ENCODE peak calls at places on chromosomes 13 and 19, in six cellular contexts. J is effector memory CD4-positive, alpha-beta T cell; A is endothelial cell of umbilical vein; H is lower lobe of right lung; R is endodermal cell; N is right lobe of liver. Y is an unnamed sample.

GRCh38 chr19:48468806-48469055 is 438 bp upstream of the CYTH2 start:
- DNase-seq in A (no peak), H (no peak), J (no peak), N (no peak), R (no peak), Y (no peak)

GRCh38 chr13:64446372-64446771 is 2783.8 kb downstream of the PCDH9 start:
- DNase-seq in R (no peak), H (no peak), J (no peak), N (no peak), A (no peak), Y (no peak)

GRCh38 chr13:43251967-43252366 is 228.6 kb downstream of the DNAJC15 start:
- DNase-seq in H (no peak), A (no peak), R (no peak), N (no peak), J (no peak), Y (no peak)

GRCh38 chr13:44347905-44348304 is 25.7 kb upstream of the SERP2 start:
- DNase-seq in N (no peak), R (no peak), H (no peak), A (no peak), J (no peak), Y (no peak)

GRCh38 chr19:3984584-3984907 is 717 bp downstream of the EEF2 start:
- DNase-seq in R (peak), N (no peak), H (no peak), J (no peak), A (no peak), Y (no peak)

GRCh38 chr19:57190301-57190700 is 999 bp upstream of the ZNF264 start:
- DNase-seq in J (no peak), A (no peak), N (no peak), H (no peak), R (no peak), Y (no peak)

GRCh38 chr19:9700229-9700981 is 25.5 kb upstream of the ZNF562 start:
- DNase-seq in H (no peak), J (no peak), R (no peak), A (no peak), N (no peak), Y (no peak)

GRCh38 chr19:58559275-58560006 is 1.0 kb upstream of the UBE2M start:
- DNase-seq in H (peak), A (peak), J (no peak), N (peak), R (peak), Y (no peak)

GRCh38 chr13:35966024-35966423 is 165.2 kb downstream of the DCLK1 start:
- DNase-seq in J (no peak), R (no peak), N (no peak), H (no peak), A (no peak), Y (no peak)

GRCh38 chr13:37457594-37457993 is 141.0 kb downstream of the POSTN start:
- DNase-seq in J (no peak), H (no peak), R (no peak), A (no peak), N (no peak), Y (no peak)

GRCh38 chr13:105272660-105273631 is 1262.5 kb downstream of the EFNB2 start:
- DNase-seq in J (no peak), H (no peak), R (no peak), N (no peak), A (no peak), Y (no peak)

GRCh38 chr19:42280761-42281174 is 11.7 kb downstream of the CIC start:
- DNase-seq in A (peak), N (no peak), J (no peak), R (no peak), H (no peak), Y (peak)

GRCh38 chr19:3194063-3194702 is 8.5 kb downstream of the NCLN start:
- DNase-seq in A (no peak), H (no peak), N (no peak), J (no peak), R (no peak), Y (no peak)

GRCh38 chr13:49791753-49792549 is 531 bp downstream of the KPNA3 start:
- DNase-seq in A (no peak), N (peak), J (peak), R (peak), H (peak), Y (peak)

GRCh38 chr19:42942187-42942789 is 5.3 kb upstream of the PSG7 start:
- DNase-seq in N (no peak), R (no peak), A (no peak), H (no peak), J (no peak), Y (no peak)

GRCh38 chr19:33388817-33389573 is 15.5 kb downstream of the CEBPG start:
- DNase-seq in R (no peak), A (no peak), H (no peak), N (peak), J (no peak), Y (no peak)

GRCh38 chr13:87259479-87260083 is 411.6 kb upstream of the SLITRK5 start:
- DNase-seq in R (peak), A (no peak), N (no peak), J (no peak), H (no peak), Y (peak)

GRCh38 chr13:67408823-67409222 is 178.7 kb upstream of the PCDH9 start:
- DNase-seq in J (no peak), A (no peak), H (peak), R (peak), N (no peak), Y (no peak)

GRCh38 chr19:48556163-48556562 is 4.2 kb downstream of the SULT2B1 start:
- DNase-seq in R (peak), N (no peak), J (no peak), A (peak), H (no peak), Y (no peak)

GRCh38 chr13:105804561-105805190 is 730.8 kb downstream of the EFNB2 start:
- DNase-seq in R (no peak), H (no peak), N (no peak), A (no peak), J (no peak), Y (no peak)

DNA sequence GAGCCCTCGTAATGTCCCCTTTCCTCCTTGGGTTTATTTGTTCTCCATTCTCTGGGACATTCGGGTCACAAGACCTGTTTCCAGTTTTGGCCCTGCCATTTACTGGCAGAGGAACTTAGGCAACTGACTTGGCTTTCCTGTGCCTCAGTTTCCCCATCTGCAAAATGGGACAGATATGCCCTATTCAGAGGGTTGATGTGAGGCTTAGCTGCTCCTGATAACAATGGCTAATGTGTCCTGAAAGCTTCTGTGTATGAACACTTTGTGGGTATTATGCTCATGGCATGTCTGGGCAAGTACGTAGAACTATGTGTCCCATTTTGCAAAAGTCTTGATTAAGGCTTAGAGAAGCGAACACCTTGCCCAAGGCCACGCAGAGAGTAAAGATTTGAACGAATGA is 1.0 kb downstream of the ZNF524 start:
- DNase-seq in N (no peak), A (no peak), R (no peak), J (no peak), H (no peak), Y (no peak)
- H3K27ac ChIP-seq in N (no peak), A (no peak), R (no peak), J (peak), H (peak), Y (peak)

GRCh38 chr19:45973564-45974338 is at the start of gene NOVA2:
- DNase-seq in J (no peak), R (peak), H (peak), A (peak), N (peak), Y (peak)
- H3K27ac ChIP-seq in J (no peak), R (no peak), H (peak), A (no peak), N (peak), Y (peak)

GRCh38 chr19:44974809-44975347 is 19.7 kb downstream of the CLPTM1 start:
- DNase-seq in A (no peak), H (no peak), R (no peak), N (no peak), J (no peak), Y (no peak)
- H3K27ac ChIP-seq in A (no peak), H (no peak), R (no peak), N (no peak), J (no peak), Y (no peak)

GRCh38 chr13:71672527-71672926 is 194.5 kb downstream of the DACH1 start:
- DNase-seq in A (no peak), H (no peak), R (no peak), J (no peak), N (no peak), Y (no peak)
- H3K27ac ChIP-seq in A (no peak), H (no peak), R (no peak), J (no peak), N (no peak), Y (no peak)

DNA sequence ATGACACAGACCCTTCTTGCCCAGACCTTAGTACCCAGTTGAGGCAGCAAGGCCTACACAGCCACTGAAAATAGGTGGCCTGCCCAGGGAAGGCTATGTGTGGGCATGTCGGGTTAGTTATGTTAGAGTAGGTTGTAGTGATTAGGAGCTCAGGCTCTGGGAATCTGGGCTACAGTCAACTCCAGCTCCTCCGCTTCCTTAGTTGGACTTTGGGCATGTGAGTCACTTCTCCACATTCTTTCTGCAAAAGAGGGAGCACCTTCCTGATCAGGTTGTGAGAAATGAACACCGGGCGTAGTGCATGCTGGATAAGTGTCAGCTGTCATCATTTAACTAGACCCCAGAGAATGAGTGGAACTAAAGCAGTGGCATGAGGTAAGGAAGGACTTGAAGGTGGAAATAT is 64.8 kb downstream of the ARHGAP35 start:
- DNase-seq in A (peak), R (no peak), H (no peak), N (no peak), J (no peak), Y (no peak)
- H3K27ac ChIP-seq in A (peak), R (peak), H (no peak), N (peak), J (no peak), Y (peak)

GRCh38 chr19:13053238-13053637 is 49.4 kb downstream of the LYL1 start:
- DNase-seq in H (no peak), A (no peak), N (no peak), J (no peak), R (no peak), Y (no peak)

GRCh38 chr19:13054605-13055212 is 47.9 kb downstream of the LYL1 start:
- DNase-seq in J (no peak), A (no peak), N (no peak), H (no peak), R (peak), Y (no peak)

GRCh38 chr19:13052447-13053232 is 50.0 kb downstream of the LYL1 start:
- DNase-seq in R (no peak), H (peak), J (no peak), N (no peak), A (no peak), Y (no peak)

GRCh38 chr19:13055213-13056051 is 47.2 kb downstream of the LYL1 start:
- DNase-seq in H (peak), J (no peak), R (peak), A (peak), N (no peak), Y (no peak)

GRCh38 chr19:13053761-13054604 is 48.7 kb downstream of the LYL1 start:
- DNase-seq in N (peak), R (peak), J (no peak), H (peak), A (peak), Y (peak)
- H3K27ac ChIP-seq in N (peak), R (no peak), J (no peak), H (peak), A (peak), Y (peak)

GRCh38 chr13:33644607-33645543 is 173.1 kb upstream of the RFC3 start:
- DNase-seq in R (no peak), A (no peak), N (no peak), H (no peak), J (no peak), Y (no peak)

GRCh38 chr13:33649212-33649917 is 168.6 kb upstream of the RFC3 start:
- DNase-seq in N (no peak), R (no peak), J (no peak), A (no peak), H (no peak), Y (no peak)

GRCh38 chr13:33642374-33643065 is 175.4 kb upstream of the RFC3 start:
- DNase-seq in R (peak), A (no peak), N (peak), H (no peak), J (no peak), Y (no peak)

GRCh38 chr13:33640832-33641231 is 177.1 kb upstream of the RFC3 start:
- DNase-seq in R (no peak), N (no peak), H (no peak), J (no peak), A (no peak), Y (no peak)

GRCh38 chr13:33645591-33646554 is 172.1 kb upstream of the RFC3 start:
- DNase-seq in H (no peak), J (no peak), R (no peak), N (no peak), A (no peak), Y (no peak)
- H3K27ac ChIP-seq in H (peak), J (no peak), R (no peak), N (no peak), A (no peak), Y (no peak)

GRCh38 chr19:50551713-50552187 is 16.5 kb downstream of the LRRC4B start:
- DNase-seq in N (no peak), A (no peak), H (no peak), J (no peak), R (peak), Y (peak)

GRCh38 chr19:50550594-50550966 is 17.7 kb downstream of the LRRC4B start:
- DNase-seq in R (no peak), J (no peak), A (no peak), H (no peak), N (no peak), Y (no peak)

GRCh38 chr19:50552540-50552939 is 15.7 kb downstream of the LRRC4B start:
- DNase-seq in R (no peak), J (no peak), H (no peak), A (no peak), N (no peak), Y (no peak)

GRCh38 chr19:50549927-50550593 is 18.2 kb downstream of the LRRC4B start:
- DNase-seq in A (no peak), J (no peak), N (no peak), H (no peak), R (no peak), Y (no peak)

GRCh38 chr19:50551034-50551712 is 17.1 kb downstream of the LRRC4B start:
- DNase-seq in H (no peak), R (peak), J (no peak), N (no peak), A (no peak), Y (peak)
- H3K27ac ChIP-seq in H (no peak), R (peak), J (no peak), N (no peak), A (no peak), Y (peak)

GRCh38 chr13:40460116-40460515 is 206.3 kb downstream of the FOXO1 start:
- DNase-seq in R (no peak), H (no peak), N (no peak), A (no peak), J (no peak), Y (no peak)
- H3K27ac ChIP-seq in R (no peak), H (no peak), N (no peak), A (no peak), J (no peak), Y (no peak)